ENCODE peak calls at places on chromosomes 16 and 17, in nine cellular contexts. One of them, this sample, is unnamed.
A peak's percentile ranks its signal among the peaks of the same experiment; 100 is the strongest.

GRCh38 chr17:79983456-79983855 is 52.2 kb downstream of the TBC1D16 start:
- DNase-seq in BJ: no peak
- DNase-seq in epithelial cell of esophagus: no peak
- DNase-seq in T-helper 1 cell: no peak
- DNase-seq in sciatic nerve: peak; percentile 51
- DNase-seq in cardiac muscle cell: peak; percentile 25
- DNase-seq in activated CD4-positive, alpha-beta memory T cell treated with anti-CD3 and anti-CD28 coated beads for 36 hours: no peak
- DNase-seq in T-helper 2 cell: no peak
- DNase-seq in thyroid gland: no peak
- DNase-seq in this sample: no peak

GRCh38 chr16:86663691-86664517 is 85.6 kb downstream of the FOXL1 start:
- DNase-seq in BJ: no peak
- DNase-seq in epithelial cell of esophagus: peak; percentile 75
- DNase-seq in T-helper 1 cell: no peak
- DNase-seq in sciatic nerve: no peak
- DNase-seq in cardiac muscle cell: peak; percentile 63
- DNase-seq in activated CD4-positive, alpha-beta memory T cell treated with anti-CD3 and anti-CD28 coated beads for 36 hours: peak; percentile 47
- DNase-seq in T-helper 2 cell: no peak
- DNase-seq in thyroid gland: no peak
- DNase-seq in this sample: no peak

GRCh38 chr16:54783226-54783625 is 147.4 kb upstream of the IRX5 start:
- DNase-seq in BJ: no peak
- DNase-seq in epithelial cell of esophagus: peak; percentile 67
- DNase-seq in T-helper 1 cell: no peak
- DNase-seq in sciatic nerve: no peak
- DNase-seq in cardiac muscle cell: no peak
- DNase-seq in activated CD4-positive, alpha-beta memory T cell treated with anti-CD3 and anti-CD28 coated beads for 36 hours: no peak
- DNase-seq in T-helper 2 cell: no peak
- DNase-seq in thyroid gland: no peak
- DNase-seq in this sample: no peak

GRCh38 chr16:68737730-68738590 is 868 bp downstream of the CDH1 start:
- DNase-seq in BJ: no peak
- DNase-seq in epithelial cell of esophagus: peak; percentile 62
- DNase-seq in T-helper 1 cell: no peak
- DNase-seq in sciatic nerve: no peak
- DNase-seq in cardiac muscle cell: no peak
- DNase-seq in activated CD4-positive, alpha-beta memory T cell treated with anti-CD3 and anti-CD28 coated beads for 36 hours: peak; percentile 31
- DNase-seq in T-helper 2 cell: no peak
- DNase-seq in thyroid gland: peak; percentile 82
- DNase-seq in this sample: peak; percentile 92

GRCh38 chr16:57297856-57298255 is 13.4 kb upstream of the PLLP start:
- DNase-seq in BJ: no peak
- DNase-seq in epithelial cell of esophagus: no peak
- DNase-seq in T-helper 1 cell: peak; percentile 60
- DNase-seq in sciatic nerve: no peak
- DNase-seq in cardiac muscle cell: no peak
- DNase-seq in activated CD4-positive, alpha-beta memory T cell treated with anti-CD3 and anti-CD28 coated beads for 36 hours: peak; percentile 52
- DNase-seq in T-helper 2 cell: peak; percentile 72
- DNase-seq in thyroid gland: no peak
- DNase-seq in this sample: no peak

GRCh38 chr16:56409195-56409594 is 16.1 kb downstream of the AMFR start:
- DNase-seq in BJ: no peak
- DNase-seq in epithelial cell of esophagus: peak; percentile 91
- DNase-seq in T-helper 1 cell: no peak
- DNase-seq in sciatic nerve: no peak
- DNase-seq in cardiac muscle cell: peak; percentile 53
- DNase-seq in activated CD4-positive, alpha-beta memory T cell treated with anti-CD3 and anti-CD28 coated beads for 36 hours: no peak
- DNase-seq in T-helper 2 cell: no peak
- DNase-seq in thyroid gland: no peak
- DNase-seq in this sample: peak; percentile 28

GRCh38 chr16:49462989-49463371 is 89.4 kb downstream of the C16orf78 start:
- DNase-seq in BJ: no peak
- DNase-seq in epithelial cell of esophagus: no peak
- DNase-seq in T-helper 1 cell: no peak
- DNase-seq in sciatic nerve: no peak
- DNase-seq in cardiac muscle cell: no peak
- DNase-seq in activated CD4-positive, alpha-beta memory T cell treated with anti-CD3 and anti-CD28 coated beads for 36 hours: peak; percentile 12
- DNase-seq in T-helper 2 cell: no peak
- DNase-seq in thyroid gland: no peak
- DNase-seq in this sample: no peak

GRCh38 chr16:85461814-85462404 is 151.2 kb upstream of the GSE1 start:
- DNase-seq in BJ: no peak
- DNase-seq in epithelial cell of esophagus: no peak
- DNase-seq in T-helper 1 cell: no peak
- DNase-seq in sciatic nerve: no peak
- DNase-seq in cardiac muscle cell: peak; percentile 61
- DNase-seq in activated CD4-positive, alpha-beta memory T cell treated with anti-CD3 and anti-CD28 coated beads for 36 hours: no peak
- DNase-seq in T-helper 2 cell: no peak
- DNase-seq in thyroid gland: peak; percentile 90
- DNase-seq in this sample: no peak

GRCh38 chr17:2700491-2701141 is 10.9 kb downstream of the CLUH start:
- DNase-seq in BJ: no peak
- DNase-seq in epithelial cell of esophagus: no peak
- DNase-seq in T-helper 1 cell: no peak
- DNase-seq in sciatic nerve: peak; percentile 48
- DNase-seq in cardiac muscle cell: no peak
- DNase-seq in activated CD4-positive, alpha-beta memory T cell treated with anti-CD3 and anti-CD28 coated beads for 36 hours: no peak
- DNase-seq in T-helper 2 cell: no peak
- DNase-seq in thyroid gland: no peak
- DNase-seq in this sample: no peak

GRCh38 chr17:76009969-76010661 is 9.5 kb downstream of the CDK3 start:
- DNase-seq in BJ: no peak
- DNase-seq in epithelial cell of esophagus: no peak
- DNase-seq in T-helper 1 cell: no peak
- DNase-seq in sciatic nerve: peak; percentile 47
- DNase-seq in cardiac muscle cell: no peak
- DNase-seq in activated CD4-positive, alpha-beta memory T cell treated with anti-CD3 and anti-CD28 coated beads for 36 hours: no peak
- DNase-seq in T-helper 2 cell: no peak
- DNase-seq in thyroid gland: no peak
- DNase-seq in this sample: no peak

GRCh38 chr17:46917041-46917440 is 5.9 kb upstream of the GOSR2 start:
- DNase-seq in BJ: no peak
- DNase-seq in epithelial cell of esophagus: no peak
- DNase-seq in T-helper 1 cell: no peak
- DNase-seq in sciatic nerve: no peak
- DNase-seq in cardiac muscle cell: no peak
- DNase-seq in activated CD4-positive, alpha-beta memory T cell treated with anti-CD3 and anti-CD28 coated beads for 36 hours: no peak
- DNase-seq in T-helper 2 cell: no peak
- DNase-seq in thyroid gland: no peak
- DNase-seq in this sample: no peak